ENCODE peak calls at places on chromosomes 16 and 17, in four cellular contexts. One of them, this sample, is unnamed.

GRCh38 chr17:41678907-41679739 is 9.6 kb upstream of the EIF1 start:
- DNase-seq in hippocampal formation: no peak
- DNase-seq in HEK293T: no peak
- DNase-seq in stimulated activated CD4-positive, alpha-beta T cell treated with anti-CD3 and anti-CD28 coated beads, TNF-alpha, amount 100 ng/mL, for 48 hours: peak; percentile 55
- DNase-seq in this sample: no peak

GRCh38 chr17:57782642-57783337 is 37.7 kb upstream of the CCDC182 start:
- DNase-seq in HEK293T: no peak
- DNase-seq in hippocampal formation: no peak
- DNase-seq in stimulated activated CD4-positive, alpha-beta T cell treated with anti-CD3 and anti-CD28 coated beads, TNF-alpha, amount 100 ng/mL, for 48 hours: no peak
- DNase-seq in this sample: no peak

GRCh38 chr16:67571981-67572431 is 9.7 kb downstream of the CTCF start:
- DNase-seq in stimulated activated CD4-positive, alpha-beta T cell treated with anti-CD3 and anti-CD28 coated beads, TNF-alpha, amount 100 ng/mL, for 48 hours: no peak
- DNase-seq in hippocampal formation: no peak
- DNase-seq in HEK293T: no peak
- DNase-seq in this sample: no peak

GRCh38 chr16:70772493-70772892 is 28.5 kb downstream of the VAC14 start:
- DNase-seq in hippocampal formation: no peak
- DNase-seq in stimulated activated CD4-positive, alpha-beta T cell treated with anti-CD3 and anti-CD28 coated beads, TNF-alpha, amount 100 ng/mL, for 48 hours: no peak
- DNase-seq in HEK293T: no peak
- DNase-seq in this sample: no peak

GRCh38 chr16:66926171-66926570 is 836 bp upstream of the RRAD start:
- DNase-seq in stimulated activated CD4-positive, alpha-beta T cell treated with anti-CD3 and anti-CD28 coated beads, TNF-alpha, amount 100 ng/mL, for 48 hours: no peak
- DNase-seq in hippocampal formation: no peak
- DNase-seq in HEK293T: no peak
- DNase-seq in this sample: no peak

GRCh38 chr16:64440005-64440404 is 681.9 kb downstream of the CDH11 start:
- DNase-seq in stimulated activated CD4-positive, alpha-beta T cell treated with anti-CD3 and anti-CD28 coated beads, TNF-alpha, amount 100 ng/mL, for 48 hours: no peak
- DNase-seq in hippocampal formation: no peak
- DNase-seq in HEK293T: no peak
- DNase-seq in this sample: no peak

GRCh38 chr17:3029213-3029913 is 34.0 kb downstream of the OR1D5 start:
- DNase-seq in hippocampal formation: no peak
- DNase-seq in HEK293T: no peak
- DNase-seq in stimulated activated CD4-positive, alpha-beta T cell treated with anti-CD3 and anti-CD28 coated beads, TNF-alpha, amount 100 ng/mL, for 48 hours: no peak
- DNase-seq in this sample: no peak

GRCh38 chr17:19017401-19017800 is 12.8 kb upstream of the FAM83G start:
- DNase-seq in HEK293T: no peak
- DNase-seq in hippocampal formation: no peak
- DNase-seq in stimulated activated CD4-positive, alpha-beta T cell treated with anti-CD3 and anti-CD28 coated beads, TNF-alpha, amount 100 ng/mL, for 48 hours: no peak
- DNase-seq in this sample: no peak

GRCh38 chr16:64410306-64410705 is 711.6 kb downstream of the CDH11 start:
- DNase-seq in HEK293T: no peak
- DNase-seq in hippocampal formation: no peak
- DNase-seq in stimulated activated CD4-positive, alpha-beta T cell treated with anti-CD3 and anti-CD28 coated beads, TNF-alpha, amount 100 ng/mL, for 48 hours: no peak
- DNase-seq in this sample: no peak

GRCh38 chr17:32124985-32125847 is 17.1 kb upstream of the RHOT1 start:
- DNase-seq in hippocampal formation: no peak
- DNase-seq in stimulated activated CD4-positive, alpha-beta T cell treated with anti-CD3 and anti-CD28 coated beads, TNF-alpha, amount 100 ng/mL, for 48 hours: no peak
- DNase-seq in HEK293T: no peak
- DNase-seq in this sample: no peak

GRCh38 chr17:46819906-46820351 is 1.4 kb upstream of the WNT3 start:
- DNase-seq in hippocampal formation: no peak
- DNase-seq in stimulated activated CD4-positive, alpha-beta T cell treated with anti-CD3 and anti-CD28 coated beads, TNF-alpha, amount 100 ng/mL, for 48 hours: no peak
- DNase-seq in HEK293T: no peak
- DNase-seq in this sample: no peak

GRCh38 chr16:10835281-10835931 is 16.8 kb upstream of the TVP23A start:
- DNase-seq in stimulated activated CD4-positive, alpha-beta T cell treated with anti-CD3 and anti-CD28 coated beads, TNF-alpha, amount 100 ng/mL, for 48 hours: no peak
- DNase-seq in hippocampal formation: no peak
- DNase-seq in HEK293T: no peak
- DNase-seq in this sample: no peak

GRCh38 chr17:82939213-82940030 is 99.6 kb upstream of the ZNF750 start:
- DNase-seq in hippocampal formation: no peak
- DNase-seq in stimulated activated CD4-positive, alpha-beta T cell treated with anti-CD3 and anti-CD28 coated beads, TNF-alpha, amount 100 ng/mL, for 48 hours: no peak
- DNase-seq in HEK293T: no peak
- DNase-seq in this sample: no peak

GRCh38 chr17:66494023-66494803 is 191.8 kb downstream of the PRKCA start:
- DNase-seq in hippocampal formation: no peak
- DNase-seq in stimulated activated CD4-positive, alpha-beta T cell treated with anti-CD3 and anti-CD28 coated beads, TNF-alpha, amount 100 ng/mL, for 48 hours: no peak
- DNase-seq in HEK293T: no peak
- DNase-seq in this sample: peak; percentile 35

GRCh38 chr16:54928016-54928356 is 2.7 kb upstream of the IRX5 start:
- DNase-seq in HEK293T: no peak
- DNase-seq in stimulated activated CD4-positive, alpha-beta T cell treated with anti-CD3 and anti-CD28 coated beads, TNF-alpha, amount 100 ng/mL, for 48 hours: no peak
- DNase-seq in hippocampal formation: no peak
- DNase-seq in this sample: no peak

GRCh38 chr17:78342438-78343098 is 17.3 kb downstream of the SOCS3 start:
- DNase-seq in hippocampal formation: no peak
- DNase-seq in HEK293T: no peak
- DNase-seq in stimulated activated CD4-positive, alpha-beta T cell treated with anti-CD3 and anti-CD28 coated beads, TNF-alpha, amount 100 ng/mL, for 48 hours: no peak
- DNase-seq in this sample: no peak

GRCh38 chr17:82924214-82924613 is 84.4 kb upstream of the ZNF750 start:
- DNase-seq in stimulated activated CD4-positive, alpha-beta T cell treated with anti-CD3 and anti-CD28 coated beads, TNF-alpha, amount 100 ng/mL, for 48 hours: no peak
- DNase-seq in HEK293T: no peak
- DNase-seq in hippocampal formation: no peak
- DNase-seq in this sample: no peak

GRCh38 chr17:17320188-17320910 is 17.2 kb downstream of the NT5M start:
- DNase-seq in hippocampal formation: no peak
- DNase-seq in HEK293T: peak; percentile 4
- DNase-seq in stimulated activated CD4-positive, alpha-beta T cell treated with anti-CD3 and anti-CD28 coated beads, TNF-alpha, amount 100 ng/mL, for 48 hours: no peak
- DNase-seq in this sample: no peak

GRCh38 chr16:30953511-30954124 is 3.9 kb upstream of the SETD1A start:
- DNase-seq in stimulated activated CD4-positive, alpha-beta T cell treated with anti-CD3 and anti-CD28 coated beads, TNF-alpha, amount 100 ng/mL, for 48 hours: peak; percentile 46
- DNase-seq in hippocampal formation: peak; percentile 37
- DNase-seq in HEK293T: peak; percentile 81
- DNase-seq in this sample: no peak

GRCh38 chr16:66408181-66409048 is 18.7 kb upstream of the BEAN1 start:
- DNase-seq in HEK293T: no peak
- DNase-seq in hippocampal formation: no peak
- DNase-seq in stimulated activated CD4-positive, alpha-beta T cell treated with anti-CD3 and anti-CD28 coated beads, TNF-alpha, amount 100 ng/mL, for 48 hours: peak; percentile 18
- DNase-seq in this sample: peak; percentile 74

GRCh38 chr16:64150193-64150592 is 971.7 kb downstream of the CDH11 start:
- DNase-seq in HEK293T: no peak
- DNase-seq in stimulated activated CD4-positive, alpha-beta T cell treated with anti-CD3 and anti-CD28 coated beads, TNF-alpha, amount 100 ng/mL, for 48 hours: no peak
- DNase-seq in hippocampal formation: no peak
- DNase-seq in this sample: no peak

GRCh38 chr17:58335061-58335731 is 6.6 kb upstream of the TSPOAP1 start:
- DNase-seq in stimulated activated CD4-positive, alpha-beta T cell treated with anti-CD3 and anti-CD28 coated beads, TNF-alpha, amount 100 ng/mL, for 48 hours: no peak
- DNase-seq in HEK293T: no peak
- DNase-seq in hippocampal formation: no peak
- DNase-seq in this sample: no peak

GRCh38 chr16:83930730-83931500 is 22.1 kb upstream of the OSGIN1 start:
- DNase-seq in hippocampal formation: no peak
- DNase-seq in stimulated activated CD4-positive, alpha-beta T cell treated with anti-CD3 and anti-CD28 coated beads, TNF-alpha, amount 100 ng/mL, for 48 hours: no peak
- DNase-seq in HEK293T: no peak
- DNase-seq in this sample: no peak

GRCh38 chr16:51276335-51276734 is 125.3 kb upstream of the SALL1 start:
- DNase-seq in stimulated activated CD4-positive, alpha-beta T cell treated with anti-CD3 and anti-CD28 coated beads, TNF-alpha, amount 100 ng/mL, for 48 hours: no peak
- DNase-seq in hippocampal formation: peak; percentile 12
- DNase-seq in HEK293T: no peak
- DNase-seq in this sample: no peak

GRCh38 chr16:506246-506546 is 21.3 kb upstream of the CAPN15 start:
- DNase-seq in HEK293T: no peak
- DNase-seq in stimulated activated CD4-positive, alpha-beta T cell treated with anti-CD3 and anti-CD28 coated beads, TNF-alpha, amount 100 ng/mL, for 48 hours: no peak
- DNase-seq in hippocampal formation: no peak
- DNase-seq in this sample: no peak

GRCh38 chr17:28524476-28525415 is 18.6 kb downstream of the FOXN1 start:
- DNase-seq in HEK293T: no peak
- DNase-seq in stimulated activated CD4-positive, alpha-beta T cell treated with anti-CD3 and anti-CD28 coated beads, TNF-alpha, amount 100 ng/mL, for 48 hours: no peak
- DNase-seq in hippocampal formation: no peak
- DNase-seq in this sample: no peak

GRCh38 chr17:39450847-39451581 is at the start of gene MED1:
- DNase-seq in HEK293T: peak; percentile 94
- DNase-seq in hippocampal formation: peak; percentile 80
- DNase-seq in stimulated activated CD4-positive, alpha-beta T cell treated with anti-CD3 and anti-CD28 coated beads, TNF-alpha, amount 100 ng/mL, for 48 hours: peak; percentile 92
- DNase-seq in this sample: peak; percentile 94

GRCh38 chr16:67528870-67529638 is 425 bp downstream of the RIPOR1 start:
- DNase-seq in stimulated activated CD4-positive, alpha-beta T cell treated with anti-CD3 and anti-CD28 coated beads, TNF-alpha, amount 100 ng/mL, for 48 hours: no peak
- DNase-seq in hippocampal formation: peak; percentile 49
- DNase-seq in HEK293T: peak; percentile 48
- DNase-seq in this sample: no peak

This sample was measured in pulmonary artery endothelial cell.